ENCODE peak calls at places on chromosomes 4 and X, in nine cellular contexts. O is sigmoid colon; M is heart left ventricle; N is A549; U is substantia nigra; R is CD8-positive, alpha-beta T cell; A is Peyer's patch; I is left ventricle myocardium inferior; X is pancreas. F is an unnamed sample.

GRCh38 chr4:148067307-148067916 is 335.5 kb downstream of the ARHGAP10 start:
- DNase-seq in O (no peak), M (no peak), N (no peak), U (no peak), R (no peak), A (no peak), I (no peak), X (no peak), F (no peak)

GRCh38 chr4:47674173-47674572 is 163.7 kb downstream of the CORIN start:
- DNase-seq in O (no peak), M (no peak), N (no peak), U (no peak), R (no peak), A (no peak), I (no peak), X (no peak), F (no peak)

GRCh38 chr4:31518796-31519250 is 798.7 kb downstream of the PCDH7 start:
- DNase-seq in O (no peak), M (no peak), N (no peak), U (no peak), R (no peak), A (no peak), I (no peak), X (no peak), F (no peak)

GRCh38 chr4:52748432-52748831 is 2.8 kb downstream of the ERVMER34-1 start:
- DNase-seq in O (no peak), M (no peak), N (no peak), U (no peak), R (no peak), A (no peak), I (no peak), X (no peak), F (no peak)

GRCh38 chr4:52574036-52574435 is 85.1 kb downstream of the USP46 start:
- DNase-seq in O (no peak), M (no peak), N (no peak), U (no peak), R (no peak), A (no peak), I (no peak), X (no peak), F (no peak)

GRCh38 chrX:101097546-101098453 is at the start of gene CENPI:
- DNase-seq in O (peak), M (peak), N (peak), U (peak), R (peak), A (peak), I (peak), X (peak), F (peak)

GRCh38 chr4:106809083-106809482 is 227.0 kb downstream of the DKK2 start:
- DNase-seq in O (no peak), M (no peak), N (no peak), U (no peak), R (no peak), A (no peak), I (no peak), X (no peak), F (peak)

GRCh38 chrX:41317487-41318208 is 16.3 kb upstream of the DDX3X start:
- DNase-seq in O (no peak), M (no peak), N (no peak), U (no peak), R (no peak), A (no peak), I (no peak), X (no peak), F (no peak)

GRCh38 chrX:16160729-16161128 is 6.6 kb upstream of the MAGEB17 start:
- DNase-seq in O (no peak), M (no peak), N (peak), U (no peak), R (no peak), A (no peak), I (no peak), X (no peak), F (no peak)

GRCh38 chrX:623599-624323 is 6.8 kb upstream of the SHOX start:
- DNase-seq in O (no peak), M (no peak), N (no peak), U (no peak), R (no peak), A (no peak), I (no peak), X (no peak), F (no peak)

GRCh38 chr4:70958681-70959080 is 34.8 kb upstream of the DCK start:
- DNase-seq in O (no peak), M (no peak), N (no peak), U (no peak), R (no peak), A (no peak), I (no peak), X (no peak), F (no peak)

GRCh38 chr4:87188063-87188462 is 32.4 kb downstream of the KLHL8 start:
- DNase-seq in O (no peak), M (no peak), N (no peak), U (no peak), R (no peak), A (no peak), I (no peak), X (no peak), F (no peak)

GRCh38 chr4:40388248-40388647 is 53.1 kb downstream of the CHRNA9 start:
- DNase-seq in O (no peak), M (no peak), N (no peak), U (no peak), R (no peak), A (no peak), I (no peak), X (no peak), F (no peak)

GRCh38 chrX:23292979-23293651 is 41.5 kb upstream of the PTCHD1 start:
- DNase-seq in O (peak), M (no peak), N (no peak), U (no peak), R (no peak), A (no peak), I (no peak), X (no peak), F (no peak)

GRCh38 chr4:108619372-108620100 is 840 bp upstream of the RPL34 start:
- DNase-seq in O (no peak), M (no peak), N (no peak), U (no peak), R (peak), A (no peak), I (no peak), X (no peak), F (peak)

GRCh38 chr4:52837716-52838558 is 24.2 kb upstream of the RASL11B start:
- DNase-seq in O (no peak), M (no peak), N (no peak), U (no peak), R (no peak), A (no peak), I (no peak), X (no peak), F (no peak)

GRCh38 chr4:102076622-102077021 is 268.7 kb downstream of the SLC39A8 start:
- DNase-seq in O (no peak), M (no peak), N (no peak), U (no peak), R (no peak), A (no peak), I (no peak), X (no peak), F (no peak)

GRCh38 chr4:115219315-115219840 is 106.0 kb upstream of the NDST4 start:
- DNase-seq in O (no peak), M (no peak), N (no peak), U (no peak), R (no peak), A (no peak), I (no peak), X (no peak), F (no peak)

GRCh38 chrX:86014421-86014820 is 32.9 kb downstream of the CHM start:
- DNase-seq in O (no peak), M (no peak), N (no peak), U (no peak), R (no peak), A (no peak), I (no peak), X (no peak), F (peak)

GRCh38 chrX:108299101-108299591 is 139.1 kb downstream of the COL4A6 start:
- DNase-seq in O (no peak), M (no peak), N (no peak), U (no peak), R (no peak), A (no peak), I (no peak), X (no peak), F (no peak)

GRCh38 chr4:150572704-150573504 is 9.0 kb upstream of the MAB21L2 start:
- DNase-seq in O (no peak), M (no peak), N (no peak), U (no peak), R (no peak), A (no peak), I (no peak), X (no peak), F (no peak)

GRCh38 chrX:2614911-2615310 is 76.2 kb upstream of the CD99 start:
- DNase-seq in O (no peak), M (no peak), N (no peak), U (no peak), R (no peak), A (no peak), I (no peak), X (no peak), F (peak)

GRCh38 chr4:150368667-150369066 is 213.3 kb upstream of the MAB21L2 start:
- DNase-seq in O (no peak), M (no peak), N (no peak), U (no peak), R (no peak), A (no peak), I (no peak), X (no peak), F (no peak)

GRCh38 chr4:145785391-145786008 is 105.6 kb downstream of the C4orf51 start:
- DNase-seq in O (no peak), M (no peak), N (no peak), U (no peak), R (no peak), A (no peak), I (no peak), X (no peak), F (no peak)

GRCh38 chrX:71216446-71216845 is 6.6 kb upstream of the GJB1 start:
- DNase-seq in O (no peak), M (no peak), N (no peak), U (no peak), R (no peak), A (no peak), I (no peak), X (no peak), F (peak)

GRCh38 chr4:91256043-91256442 is 1047.7 kb upstream of the GRID2 start:
- DNase-seq in O (no peak), M (peak), N (no peak), U (no peak), R (no peak), A (no peak), I (no peak), X (no peak), F (no peak)

GRCh38 chrX:39890807-39891206 is 207.0 kb downstream of the BCOR start:
- DNase-seq in O (no peak), M (no peak), N (no peak), U (no peak), R (no peak), A (no peak), I (no peak), X (no peak), F (no peak)

GRCh38 chr4:107885865-107886264 is 45.5 kb upstream of the CYP2U1 start:
- DNase-seq in O (no peak), M (no peak), N (no peak), U (no peak), R (no peak), A (no peak), I (no peak), X (no peak), F (peak)

GRCh38 chr4:105215609-105216313 is 69.1 kb downstream of the TET2 start:
- DNase-seq in O (no peak), M (no peak), N (no peak), U (no peak), R (no peak), A (no peak), I (no peak), X (no peak), F (no peak)

GRCh38 chr4:26260571-26260970 is 60.2 kb upstream of the RBPJ start:
- DNase-seq in O (no peak), M (no peak), N (no peak), U (no peak), R (no peak), A (no peak), I (no peak), X (no peak), F (no peak)

GRCh38 chr4:47390438-47391125 is 72.9 kb downstream of the COMMD8 start:
- DNase-seq in O (no peak), M (no peak), N (no peak), U (no peak), R (no peak), A (no peak), I (no peak), X (no peak), F (no peak)

GRCh38 chr4:139876328-139876941 is 210.8 kb downstream of the MGST2 start:
- DNase-seq in O (no peak), M (no peak), N (no peak), U (no peak), R (no peak), A (no peak), I (no peak), X (no peak), F (peak)

GRCh38 chrX:45596190-45596808 is 395.6 kb upstream of the DIPK2B start:
- DNase-seq in O (no peak), M (no peak), N (no peak), U (no peak), R (no peak), A (no peak), I (no peak), X (no peak), F (peak)

GRCh38 chrX:130082244-130083106 is 27.8 kb downstream of the ELF4 start:
- DNase-seq in O (peak), M (peak), N (no peak), U (no peak), R (peak), A (peak), I (peak), X (no peak), F (peak)

GRCh38 chr4:182277402-182277801 is 34.2 kb downstream of the TENM3 start:
- DNase-seq in O (no peak), M (no peak), N (no peak), U (no peak), R (no peak), A (no peak), I (no peak), X (no peak), F (no peak)

GRCh38 chr4:110787109-110787508 is 164.2 kb upstream of the PITX2 start:
- DNase-seq in O (no peak), M (no peak), N (no peak), U (no peak), R (no peak), A (no peak), I (no peak), X (no peak), F (no peak)
- H3K27ac ChIP-seq in O (no peak), M (no peak), N (no peak), U (no peak), R (no peak), A (no peak), I (no peak), X (no peak), F (no peak)

GRCh38 chrX:12951590-12951965 is 23.3 kb upstream of the TMSB4X start:
- DNase-seq in O (no peak), M (no peak), N (no peak), U (no peak), R (no peak), A (no peak), I (no peak), X (no peak), F (no peak)

GRCh38 chrX:12950851-12951589 is 23.9 kb upstream of the TMSB4X start:
- DNase-seq in O (no peak), M (peak), N (peak), U (peak), R (peak), A (peak), I (no peak), X (no peak), F (peak)

GRCh38 chrX:12949205-12949926 is 25.5 kb upstream of the TMSB4X start:
- DNase-seq in O (no peak), M (no peak), N (no peak), U (no peak), R (no peak), A (no peak), I (no peak), X (no peak), F (no peak)

GRCh38 chrX:12948495-12948894 is 26.4 kb upstream of the TMSB4X start:
- DNase-seq in O (no peak), M (no peak), N (no peak), U (no peak), R (no peak), A (no peak), I (no peak), X (no peak), F (no peak)

DNA sequence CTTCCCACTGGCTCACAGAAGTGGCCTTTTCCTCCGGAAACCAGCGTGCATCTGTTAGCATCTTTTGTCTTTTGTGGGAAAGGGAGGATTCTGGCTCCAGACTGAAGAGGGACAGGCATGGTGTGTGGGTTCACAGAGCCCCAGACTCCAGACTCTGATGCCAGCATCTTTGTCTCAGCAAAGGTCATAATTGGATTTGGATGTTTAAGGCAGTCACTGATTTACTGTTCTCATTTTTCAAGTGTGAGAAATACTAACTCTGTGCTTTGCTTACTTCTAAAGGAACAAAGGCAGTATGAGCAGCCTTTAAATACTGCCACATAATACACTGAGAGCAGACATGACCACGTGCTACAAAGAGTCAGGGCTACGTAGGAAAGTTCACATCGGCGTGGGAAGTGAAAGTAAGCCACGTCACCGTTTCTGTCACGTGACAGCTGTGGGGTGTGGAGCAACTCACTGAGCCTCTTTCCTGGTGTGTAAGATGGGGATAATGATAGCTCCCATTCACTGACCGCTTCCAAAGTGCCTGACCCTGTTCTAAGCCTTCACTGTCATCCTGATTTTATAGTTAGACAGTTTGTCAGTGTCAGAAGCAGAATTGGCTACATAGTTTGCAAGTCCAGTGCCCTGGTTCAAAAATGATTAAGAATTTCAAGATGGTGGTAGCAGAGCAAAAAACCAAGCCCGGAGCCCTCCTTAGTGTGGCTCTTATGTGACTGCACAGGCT is 24.8 kb upstream of the TMSB4X start:
- DNase-seq in O (peak), M (peak), N (no peak), U (peak), R (peak), A (peak), I (peak), X (peak), F (peak)
- H3K27ac ChIP-seq in O (peak), M (peak), N (peak), U (peak), R (peak), A (peak), I (peak), X (no peak), F (peak)

DNA sequence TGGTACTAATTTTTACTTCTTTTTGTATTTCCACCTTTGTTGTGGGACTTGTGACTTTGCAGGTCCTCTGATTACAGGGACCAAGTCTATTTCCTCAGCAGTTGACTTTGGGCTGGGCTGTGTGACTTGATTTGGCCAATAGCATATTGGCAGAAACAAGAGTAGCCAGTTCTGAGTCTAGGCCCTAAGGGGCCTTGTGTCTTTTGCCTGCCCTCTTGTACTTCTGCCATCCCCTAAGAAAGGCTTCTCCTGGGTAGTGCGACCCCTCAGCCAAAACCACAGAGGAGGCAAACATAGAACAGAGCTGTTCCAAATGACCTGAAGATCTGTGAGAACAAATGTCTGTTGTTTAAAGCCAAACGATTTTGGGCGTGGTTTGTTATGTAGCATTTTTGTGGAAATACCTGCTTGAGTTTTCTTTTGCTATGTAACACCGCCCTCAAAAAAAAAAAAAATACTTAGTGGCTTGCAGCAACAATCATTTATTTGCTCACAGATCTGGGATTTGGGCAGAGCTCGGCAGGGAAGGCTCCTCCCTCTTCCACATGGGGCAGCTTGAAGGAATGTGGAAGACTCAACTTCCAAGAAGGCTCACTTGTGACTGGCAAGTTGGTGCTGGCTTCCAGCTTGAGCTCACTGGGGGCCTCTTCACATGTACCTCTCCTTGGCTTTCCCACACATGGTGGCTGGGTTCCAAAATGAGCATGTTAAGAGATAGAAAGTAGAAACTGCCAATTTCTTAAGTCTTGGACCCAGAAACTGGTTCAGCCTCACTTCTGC is 423.0 kb upstream of the CNKSR2 start:
- DNase-seq in O (no peak), M (no peak), N (no peak), U (no peak), R (no peak), A (no peak), I (no peak), X (no peak), F (no peak)
- H3K27ac ChIP-seq in O (no peak), M (no peak), N (no peak), U (no peak), R (no peak), A (no peak), I (no peak), X (no peak), F (no peak)

GRCh38 chr4:4717692-4718091 is 141.8 kb upstream of the MSX1 start:
- DNase-seq in O (no peak), M (no peak), N (no peak), U (no peak), R (no peak), A (no peak), I (no peak), X (no peak), F (no peak)

GRCh38 chr4:4719446-4719845 is 140.0 kb upstream of the MSX1 start:
- DNase-seq in O (no peak), M (no peak), N (no peak), U (no peak), R (no peak), A (no peak), I (no peak), X (no peak), F (no peak)

GRCh38 chr4:4726051-4726450 is 133.4 kb upstream of the MSX1 start:
- DNase-seq in O (no peak), M (no peak), N (no peak), U (no peak), R (no peak), A (no peak), I (no peak), X (no peak), F (no peak)

GRCh38 chr4:4721636-4722035 is 137.8 kb upstream of the MSX1 start:
- DNase-seq in O (no peak), M (no peak), N (no peak), U (no peak), R (no peak), A (no peak), I (no peak), X (no peak), F (no peak)

GRCh38 chr4:4720671-4721070 is 138.8 kb upstream of the MSX1 start:
- DNase-seq in O (no peak), M (no peak), N (no peak), U (no peak), R (no peak), A (no peak), I (no peak), X (no peak), F (no peak)
- H3K27ac ChIP-seq in O (no peak), M (no peak), N (no peak), U (no peak), R (no peak), A (no peak), I (no peak), X (no peak), F (no peak)

GRCh38 chrX:103792916-103793540 is 16.4 kb downstream of the PLP1 start:
- DNase-seq in O (no peak), M (no peak), N (no peak), U (no peak), R (no peak), A (no peak), I (no peak), X (no peak), F (no peak)
- H3K27ac ChIP-seq in O (no peak), M (no peak), N (no peak), U (peak), R (no peak), A (no peak), I (no peak), X (no peak), F (no peak)

DNA sequence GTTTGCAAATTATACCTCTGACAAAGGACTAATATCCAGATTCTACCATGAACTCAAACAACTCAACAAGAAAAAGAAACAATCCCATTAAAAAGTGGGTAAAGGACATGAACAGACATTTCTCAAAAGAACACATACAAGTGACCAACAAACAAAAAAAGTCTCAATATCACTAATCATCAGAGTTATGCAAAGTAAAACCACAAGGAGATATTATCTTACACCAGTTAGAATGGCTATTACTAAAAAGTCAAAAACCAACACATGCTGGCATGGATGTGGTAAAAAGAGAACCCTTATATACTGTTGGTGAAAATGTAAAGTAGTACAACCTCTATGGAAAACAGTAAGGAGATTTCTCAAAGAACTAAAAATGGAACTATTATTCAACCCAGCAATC is 234.4 kb downstream of the NKX6-1 start:
- DNase-seq in O (no peak), M (no peak), N (no peak), U (no peak), R (no peak), A (no peak), I (no peak), X (no peak), F (no peak)
- H3K27ac ChIP-seq in O (no peak), M (no peak), N (no peak), U (no peak), R (no peak), A (no peak), I (no peak), X (no peak), F (no peak)

F was measured in small intestine.